ENCODE peak calls at places on chromosomes 5 and 9, in five cellular contexts. U, J, S, K and O are unnamed samples.

GRCh38 chr9:23538060-23538387 is 288.0 kb downstream of the ELAVL2 start:
- DNase-seq in U (no peak), J (no peak), S (no peak), K (no peak), O (no peak)

GRCh38 chr5:174421408-174421805 is 303.0 kb upstream of the MSX2 start:
- DNase-seq in U (no peak), J (no peak), S (no peak), K (no peak), O (no peak)

GRCh38 chr5:143404416-143405062 is 1.1 kb upstream of the NR3C1 start:
- DNase-seq in U (peak), J (peak), S (peak), K (peak), O (peak)

GRCh38 chr5:67543704-67544103 is 347.1 kb upstream of the CD180 start:
- DNase-seq in U (no peak), J (no peak), S (no peak), K (no peak), O (no peak)

GRCh38 chr5:123505633-123506032 is 6.3 kb upstream of the CSNK1G3 start:
- DNase-seq in U (no peak), J (peak), S (no peak), K (no peak), O (no peak)

GRCh38 chr9:38263534-38263933 is 129.0 kb upstream of the ALDH1B1 start:
- DNase-seq in U (no peak), J (no peak), S (no peak), K (peak), O (peak)

GRCh38 chr5:125160787-125161502 is 414.5 kb upstream of the ZNF608 start:
- DNase-seq in U (no peak), J (no peak), S (peak), K (no peak), O (peak)

GRCh38 chr5:169629847-169630548 is 7.1 kb upstream of the DOCK2 start:
- DNase-seq in U (no peak), J (no peak), S (no peak), K (peak), O (no peak)

GRCh38 chr9:133920471-133920870 is 71.7 kb downstream of the VAV2 start:
- DNase-seq in U (no peak), J (no peak), S (no peak), K (no peak), O (no peak)

GRCh38 chr9:71721786-71722295 is 46.5 kb downstream of the CEMIP2 start:
- DNase-seq in U (no peak), J (no peak), S (no peak), K (no peak), O (no peak)

GRCh38 chr9:98062161-98062560 is 5.6 kb downstream of the NANS start:
- DNase-seq in U (no peak), J (no peak), S (no peak), K (no peak), O (no peak)

GRCh38 chr5:167790462-167791260 is 500.8 kb upstream of the WWC1 start:
- DNase-seq in U (no peak), J (no peak), S (no peak), K (no peak), O (no peak)

GRCh38 chr9:101307041-101307440 is 77.8 kb downstream of the BAAT start:
- DNase-seq in U (no peak), J (no peak), S (no peak), K (no peak), O (no peak)

GRCh38 chr5:87188411-87188810 is 79.3 kb upstream of the RASA1 start:
- DNase-seq in U (no peak), J (no peak), S (no peak), K (peak), O (no peak)

GRCh38 chr5:83321656-83322055 is 149.9 kb upstream of the VCAN start:
- DNase-seq in U (no peak), J (no peak), S (no peak), K (peak), O (no peak)

GRCh38 chr9:120514599-120514854 is 65.4 kb downstream of the CDK5RAP2 start:
- DNase-seq in U (no peak), J (no peak), S (no peak), K (no peak), O (no peak)

GRCh38 chr5:50791813-50792212 is 125.4 kb downstream of the PARP8 start:
- DNase-seq in U (no peak), J (no peak), S (no peak), K (no peak), O (no peak)

GRCh38 chr5:3546028-3546427 is 49.6 kb upstream of the IRX1 start:
- DNase-seq in U (no peak), J (no peak), S (no peak), K (no peak), O (no peak)

GRCh38 chr5:179553875-179554274 is 3.5 kb downstream of the RUFY1 start:
- DNase-seq in U (no peak), J (no peak), S (no peak), K (peak), O (no peak)

GRCh38 chr5:19406576-19407365 is 581.2 kb downstream of the CDH18 start:
- DNase-seq in U (no peak), J (no peak), S (no peak), K (no peak), O (no peak)

GRCh38 chr5:12623408-12623807 is 719.2 kb upstream of the CTNND2 start:
- DNase-seq in U (no peak), J (no peak), S (no peak), K (no peak), O (no peak)

DNA sequence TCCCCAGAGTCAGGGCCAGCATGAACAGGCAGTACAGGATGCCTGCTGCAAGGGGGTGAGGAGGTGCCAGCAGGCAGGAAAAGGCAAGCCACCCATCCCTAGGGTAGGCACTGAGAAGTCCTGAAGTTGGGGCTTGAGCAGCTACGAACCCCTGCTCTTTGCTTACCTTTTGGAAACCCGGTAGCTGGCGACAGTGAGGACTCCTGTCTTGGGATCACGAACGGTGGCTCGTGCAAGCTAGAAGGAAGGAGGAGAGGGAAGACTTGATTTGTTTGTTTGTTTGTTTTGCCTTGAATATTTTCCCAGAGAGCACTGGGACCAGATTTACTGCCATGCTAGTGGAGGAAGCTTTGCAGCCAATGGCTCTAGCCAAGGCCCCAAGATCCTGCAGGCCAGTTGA is 23.7 kb downstream of the P4HA2 start:
- DNase-seq in U (no peak), J (no peak), S (no peak), K (no peak), O (no peak)
- H3K27ac ChIP-seq in U (no peak), J (no peak), S (no peak), K (no peak), O (no peak)

GRCh38 chr5:172117977-172118701 is 69.9 kb downstream of the STK10 start:
- DNase-seq in U (no peak), J (no peak), S (no peak), K (no peak), O (no peak)

GRCh38 chr5:172127581-172127980 is 60.4 kb downstream of the STK10 start:
- DNase-seq in U (no peak), J (no peak), S (no peak), K (no peak), O (no peak)

GRCh38 chr5:172119921-172120688 is 67.9 kb downstream of the STK10 start:
- DNase-seq in U (no peak), J (no peak), S (no peak), K (no peak), O (no peak)

GRCh38 chr5:172118891-172119290 is 69.1 kb downstream of the STK10 start:
- DNase-seq in U (no peak), J (no peak), S (no peak), K (no peak), O (no peak)

GRCh38 chr5:172123269-172123692 is 64.7 kb downstream of the STK10 start:
- DNase-seq in U (no peak), J (peak), S (peak), K (peak), O (no peak)
- TF ChIP-seq CTCF in U (no peak), J (no peak), S (peak), K (peak), O (no peak)

GRCh38 chr9:17580119-17580518 is 1.3 kb downstream of the SH3GL2 start:
- DNase-seq in U (no peak), J (no peak), S (no peak), K (no peak), O (no peak)
- H3K27ac ChIP-seq in U (no peak), J (no peak), S (no peak), K (no peak), O (no peak)

GRCh38 chr5:109619024-109619460 is 70.7 kb upstream of the MAN2A1 start:
- DNase-seq in U (no peak), J (no peak), S (no peak), K (no peak), O (no peak)
- TF ChIP-seq CTCF in U (no peak), J (no peak), S (no peak), K (no peak), O (no peak)

GRCh38 chr5:106089073-106089472 is 1581.7 kb downstream of the EFNA5 start:
- DNase-seq in U (no peak), J (no peak), S (no peak), K (no peak), O (no peak)

GRCh38 chr5:106094128-106094726 is 1576.5 kb downstream of the EFNA5 start:
- DNase-seq in U (no peak), J (peak), S (no peak), K (peak), O (no peak)

GRCh38 chr5:106092455-106092854 is 1578.3 kb downstream of the EFNA5 start:
- DNase-seq in U (no peak), J (no peak), S (no peak), K (no peak), O (no peak)

GRCh38 chr5:106094836-106095235 is 1575.9 kb downstream of the EFNA5 start:
- DNase-seq in U (no peak), J (no peak), S (no peak), K (no peak), O (no peak)

DNA sequence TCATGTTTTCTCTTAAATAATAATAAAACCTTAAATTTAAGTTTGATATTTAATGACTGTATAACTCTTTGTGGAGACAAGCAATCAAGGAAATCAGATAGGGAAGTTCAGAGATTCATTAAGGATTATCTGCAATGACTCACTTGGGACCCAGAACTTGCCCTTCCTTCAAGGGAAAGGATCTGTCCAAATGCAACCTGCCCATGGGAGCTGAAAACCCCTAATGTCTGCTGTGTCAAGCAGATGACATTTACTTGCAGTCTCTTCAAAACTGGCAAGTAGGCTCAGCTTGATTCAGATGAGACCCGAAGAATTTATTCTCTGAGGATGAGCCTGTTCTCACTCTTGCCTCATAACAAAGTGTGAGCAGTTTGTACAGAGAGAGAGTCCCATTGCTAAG is 1577.6 kb downstream of the EFNA5 start:
- DNase-seq in U (no peak), J (no peak), S (no peak), K (no peak), O (no peak)
- H3K27ac ChIP-seq in U (no peak), J (no peak), S (no peak), K (no peak), O (no peak)

GRCh38 chr5:85985167-85985566 is 632.6 kb upstream of the COX7C start:
- DNase-seq in U (no peak), J (no peak), S (no peak), K (peak), O (no peak)
- TF ChIP-seq CTCF in U (no peak), J (no peak), S (no peak), K (no peak), O (no peak)

GRCh38 chr9:124813496-124814177 is 36.7 kb downstream of the OLFML2A start:
- DNase-seq in U (no peak), J (no peak), S (no peak), K (no peak), O (no peak)
- H3K27ac ChIP-seq in U (peak), J (peak), S (no peak), K (no peak), O (peak)